ENCODE peak calls at places on chromosomes 16 and 17, in eight cellular contexts. W, X, F, B, S, D, P and T are unnamed samples.

GRCh38 chr17:49984283-49984682 is 10.7 kb downstream of the DLX3 start:
- DNase-seq in B (no peak), S (no peak), F (no peak), W (no peak), D (no peak), P (no peak), X (no peak), T (no peak)

GRCh38 chr16:57098188-57098841 is 5.9 kb downstream of the CPNE2 start:
- DNase-seq in F (no peak), S (no peak), B (no peak), W (no peak), P (no peak), D (no peak), X (no peak), T (no peak)

GRCh38 chr17:74890554-74890953 is 2.9 kb downstream of the FADS6 start:
- DNase-seq in P (no peak), B (no peak), D (no peak), W (no peak), X (no peak), F (no peak), S (no peak), T (no peak)

GRCh38 chr16:27193300-27193990 is 9.9 kb upstream of the KDM8 start:
- DNase-seq in B (no peak), S (no peak), W (no peak), X (no peak), F (no peak), P (no peak), D (no peak), T (no peak)

GRCh38 chr17:2631211-2631610 is 37.8 kb downstream of the PAFAH1B1 start:
- DNase-seq in W (no peak), S (no peak), D (no peak), F (no peak), P (no peak), B (no peak), X (no peak), T (no peak)

GRCh38 chr17:20156196-20157077 is 147.3 kb downstream of the SPECC1 start:
- DNase-seq in F (peak), P (no peak), W (peak), X (no peak), D (peak), B (peak), S (peak), T (peak)

GRCh38 chr16:63447121-63447520 is 1410.9 kb upstream of the CDH8 start:
- DNase-seq in F (no peak), P (no peak), S (no peak), X (no peak), D (no peak), B (no peak), W (no peak), T (no peak)

GRCh38 chr17:1142503-1143095 is 37.2 kb downstream of the ABR start:
- DNase-seq in P (no peak), W (no peak), S (no peak), X (no peak), B (no peak), D (no peak), F (no peak), T (no peak)

GRCh38 chr17:78442648-78443128 is 64.2 kb downstream of the PGS1 start:
- DNase-seq in W (peak), P (peak), D (peak), F (peak), X (peak), B (peak), S (no peak), T (no peak)

GRCh38 chr17:81403671-81404534 is 8.6 kb downstream of the BAHCC1 start:
- DNase-seq in B (no peak), X (no peak), D (no peak), P (no peak), F (no peak), S (no peak), W (no peak), T (no peak)

GRCh38 chr16:23334950-23335349 is 32.8 kb downstream of the SCNN1B start:
- DNase-seq in S (no peak), B (no peak), F (no peak), X (no peak), D (no peak), W (no peak), P (no peak), T (no peak)

GRCh38 chr17:46010597-46011186 is 11.6 kb downstream of the STH start:
- DNase-seq in P (no peak), D (no peak), B (no peak), X (no peak), S (peak), W (no peak), F (no peak), T (no peak)

GRCh38 chr17:31548709-31549108 is 157.2 kb downstream of the RAB11FIP4 start:
- DNase-seq in P (no peak), B (no peak), W (no peak), S (peak), D (no peak), F (no peak), X (no peak), T (peak)

GRCh38 chr16:87895641-87896141 is 26.4 kb upstream of the SLC7A5 start:
- DNase-seq in W (no peak), S (no peak), B (no peak), X (no peak), D (peak), F (peak), P (no peak), T (no peak)

GRCh38 chr17:31366088-31366487 is 25.4 kb upstream of the RAB11FIP4 start:
- DNase-seq in B (no peak), F (no peak), P (no peak), S (no peak), X (no peak), D (no peak), W (no peak), T (no peak)

GRCh38 chr16:60142991-60143705 is 1409.0 kb upstream of the GOT2 start:
- DNase-seq in W (no peak), P (no peak), F (no peak), D (no peak), X (no peak), B (no peak), S (no peak), T (no peak)

GRCh38 chr17:28142355-28142754 is 99.9 kb downstream of the NLK start:
- DNase-seq in B (no peak), P (no peak), W (no peak), S (no peak), D (no peak), X (no peak), F (no peak), T (no peak)

GRCh38 chr16:75017670-75018525 is 19.1 kb downstream of the ZNRF1 start:
- DNase-seq in X (no peak), D (no peak), W (no peak), S (no peak), F (no peak), B (no peak), P (no peak), T (no peak)

GRCh38 chr16:23452221-23452571 is 793 bp downstream of the COG7 start:
- DNase-seq in S (no peak), B (no peak), X (no peak), F (no peak), W (no peak), D (no peak), P (no peak), T (peak)

GRCh38 chr17:7393613-7394451 is 493 bp downstream of the PLSCR3 start:
- DNase-seq in D (no peak), S (peak), X (no peak), W (no peak), F (peak), P (no peak), B (no peak), T (peak)

GRCh38 chr17:34566201-34566600 is 13.2 kb upstream of the TMEM132E start:
- DNase-seq in F (no peak), B (no peak), X (no peak), P (no peak), D (no peak), S (no peak), W (no peak), T (no peak)

GRCh38 chr17:51045616-51046526 is 74.8 kb downstream of the SPAG9 start:
- DNase-seq in D (no peak), P (no peak), B (no peak), S (no peak), W (no peak), X (no peak), F (no peak), T (no peak)

GRCh38 chr17:77304051-77304745 is 163.4 kb downstream of the SEC14L1 start:
- DNase-seq in F (no peak), P (no peak), W (no peak), B (no peak), S (no peak), X (no peak), D (no peak), T (no peak)

GRCh38 chr17:77304746-77305473 is 164.1 kb downstream of the SEC14L1 start:
- DNase-seq in D (no peak), P (no peak), X (no peak), S (no peak), F (peak), B (no peak), W (no peak), T (no peak)

GRCh38 chr17:77301694-77302087 is 160.9 kb downstream of the SEC14L1 start:
- DNase-seq in S (no peak), F (no peak), X (no peak), D (no peak), W (no peak), B (no peak), P (no peak), T (no peak)

GRCh38 chr17:77303620-77304019 is 162.9 kb downstream of the SEC14L1 start:
- DNase-seq in X (no peak), S (no peak), F (no peak), D (peak), W (no peak), B (no peak), P (no peak), T (no peak)

DNA sequence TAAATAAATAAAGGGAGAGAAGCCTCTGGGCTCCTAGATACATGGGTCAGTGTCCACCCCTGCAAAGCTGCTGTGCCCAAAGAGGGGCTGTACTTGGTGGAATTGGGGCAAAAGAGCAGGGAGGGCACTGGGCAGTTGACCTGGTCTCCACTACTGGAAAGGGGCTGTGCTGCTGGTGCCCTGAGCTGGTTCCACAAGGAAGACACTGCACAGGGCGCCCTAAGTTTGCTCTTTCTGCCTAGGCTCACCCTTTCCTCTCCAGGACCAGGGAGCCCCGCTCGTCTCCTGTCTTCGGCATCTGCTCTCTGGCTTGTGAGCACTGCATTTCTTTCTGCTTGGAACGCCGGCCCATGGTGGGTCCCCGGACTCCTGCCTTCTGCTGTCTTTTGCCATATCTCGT is 161.9 kb downstream of the SEC14L1 start:
- DNase-seq in S (no peak), P (no peak), W (no peak), B (no peak), D (no peak), X (no peak), F (no peak), T (no peak)
- TF ChIP-seq POLR2A in S (no peak), P (no peak), W (no peak), B (no peak), D (no peak), X (no peak), F (no peak), T (no peak)

GRCh38 chr16:31074073-31074813 is at the start of the genes ZNF646 and ZNF668:
- DNase-seq in F (peak), B (peak), W (peak), D (peak), S (peak), P (peak), X (peak), T (peak)

GRCh38 chr16:31074814-31075183 is 577 bp downstream of the ZNF646 start:
- DNase-seq in W (no peak), F (no peak), B (no peak), P (no peak), D (peak), X (no peak), S (no peak), T (no peak)

GRCh38 chr16:31072540-31073072 is 1.4 kb downstream of the ZNF668 start:
- DNase-seq in B (no peak), P (no peak), F (no peak), W (peak), D (peak), X (no peak), S (peak), T (peak)

GRCh38 chr16:31073073-31073822 is 792 bp downstream of the ZNF668 start:
- DNase-seq in D (peak), S (peak), P (peak), B (peak), W (peak), X (peak), F (peak), T (peak)

DNA sequence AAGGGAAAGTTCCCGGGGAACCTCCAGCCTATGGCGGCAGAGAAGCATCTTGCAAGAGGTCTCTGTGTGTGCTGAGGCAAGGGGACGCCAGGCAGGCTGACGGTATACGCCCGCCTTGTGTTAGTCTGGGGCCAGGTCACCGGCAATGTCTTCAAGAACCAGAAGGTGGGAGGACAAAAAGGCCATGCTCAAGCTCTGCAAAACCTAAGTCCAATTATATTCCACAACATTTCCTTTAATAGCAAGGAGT is 292 bp downstream of the ZNF668 start:
- DNase-seq in F (no peak), W (no peak), P (no peak), S (no peak), D (no peak), X (no peak), B (no peak), T (no peak)
- TF ChIP-seq POLR2A in F (no peak), W (no peak), P (no peak), S (no peak), D (no peak), X (no peak), B (no peak), T (no peak)

GRCh38 chr17:80101160-80101945 is at the start of gene GAA:
- DNase-seq in S (peak), D (peak), X (no peak), W (peak), B (peak), P (peak), F (peak), T (peak)
- TF ChIP-seq POLR2A in S (peak), D (peak), X (no peak), W (peak), B (no peak), P (peak), F (peak), T (peak)

DNA sequence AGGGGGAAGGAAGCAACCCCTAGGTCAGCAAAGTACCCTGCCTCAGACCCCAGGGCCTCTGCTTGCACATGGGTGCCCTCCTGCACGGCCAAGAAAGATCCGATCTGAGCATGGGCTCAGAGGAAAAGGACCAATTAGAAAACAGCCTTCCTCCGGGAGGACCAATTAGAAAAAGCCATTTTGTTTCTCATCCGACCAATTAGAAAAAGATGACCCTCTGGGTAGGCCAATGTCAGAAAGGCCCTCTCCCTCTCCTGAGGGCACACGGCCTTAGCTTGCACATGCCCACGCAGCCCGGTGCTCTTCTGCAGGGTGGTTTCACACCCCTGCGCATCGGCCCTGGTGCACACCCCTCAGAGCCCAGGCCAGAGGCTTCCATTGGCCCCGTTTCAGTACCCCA is 5.1 kb upstream of the CISD3 start:
- DNase-seq in W (no peak), S (no peak), P (no peak), B (no peak), F (no peak), D (no peak), X (no peak), T (no peak)
- TF ChIP-seq POLR2A in W (no peak), S (no peak), P (no peak), B (no peak), F (no peak), D (no peak), X (no peak), T (no peak)

DNA sequence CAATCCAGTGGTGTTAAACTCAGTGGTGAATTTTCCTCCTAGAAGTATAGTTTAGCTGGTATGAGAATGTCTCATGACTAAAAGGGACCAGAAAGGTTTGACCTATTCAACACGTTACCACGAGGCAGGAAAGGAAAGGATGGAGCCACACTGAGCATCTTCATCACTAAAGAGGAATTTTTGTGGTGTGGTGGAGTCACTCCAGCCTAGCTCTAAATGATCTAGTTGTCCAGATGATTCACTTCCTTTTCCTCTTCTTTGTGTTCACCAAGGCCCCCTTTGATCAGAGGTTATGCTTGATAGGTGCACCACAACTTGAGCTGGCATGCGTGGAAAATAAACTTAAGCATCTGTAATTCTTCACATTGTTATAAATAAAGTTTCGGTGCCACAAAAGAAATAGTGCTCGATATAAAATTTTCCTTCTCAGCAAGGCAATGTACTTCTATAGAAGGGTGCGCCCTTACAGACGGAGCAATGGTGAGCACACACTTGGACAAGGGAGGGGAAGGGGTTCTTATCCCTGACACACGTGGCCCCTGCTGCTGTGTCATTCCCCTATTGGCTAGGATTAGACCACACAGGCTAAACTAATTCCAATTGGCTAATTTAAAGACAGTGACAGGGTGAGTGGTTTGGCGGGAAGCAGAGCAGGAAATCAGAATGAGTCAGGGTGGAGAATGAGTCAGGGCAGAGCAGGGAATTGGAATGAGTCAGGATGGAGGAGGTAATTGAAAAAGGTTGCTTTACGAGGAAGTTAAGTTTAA is 254.6 kb downstream of the HS3ST3A1 start:
- DNase-seq in D (peak), P (no peak), B (no peak), X (no peak), F (no peak), W (no peak), S (peak), T (no peak)
- TF ChIP-seq POLR2A in D (peak), P (no peak), B (no peak), X (no peak), F (no peak), W (no peak), S (no peak), T (no peak)

GRCh38 chr17:4947411-4948165 is 742 bp downstream of the PFN1 start:
- DNase-seq in P (peak), B (peak), X (no peak), D (peak), W (peak), F (peak), S (peak), T (peak)
- TF ChIP-seq POLR2A in P (no peak), B (no peak), X (no peak), D (no peak), W (no peak), F (no peak), S (no peak), T (no peak)

DNA sequence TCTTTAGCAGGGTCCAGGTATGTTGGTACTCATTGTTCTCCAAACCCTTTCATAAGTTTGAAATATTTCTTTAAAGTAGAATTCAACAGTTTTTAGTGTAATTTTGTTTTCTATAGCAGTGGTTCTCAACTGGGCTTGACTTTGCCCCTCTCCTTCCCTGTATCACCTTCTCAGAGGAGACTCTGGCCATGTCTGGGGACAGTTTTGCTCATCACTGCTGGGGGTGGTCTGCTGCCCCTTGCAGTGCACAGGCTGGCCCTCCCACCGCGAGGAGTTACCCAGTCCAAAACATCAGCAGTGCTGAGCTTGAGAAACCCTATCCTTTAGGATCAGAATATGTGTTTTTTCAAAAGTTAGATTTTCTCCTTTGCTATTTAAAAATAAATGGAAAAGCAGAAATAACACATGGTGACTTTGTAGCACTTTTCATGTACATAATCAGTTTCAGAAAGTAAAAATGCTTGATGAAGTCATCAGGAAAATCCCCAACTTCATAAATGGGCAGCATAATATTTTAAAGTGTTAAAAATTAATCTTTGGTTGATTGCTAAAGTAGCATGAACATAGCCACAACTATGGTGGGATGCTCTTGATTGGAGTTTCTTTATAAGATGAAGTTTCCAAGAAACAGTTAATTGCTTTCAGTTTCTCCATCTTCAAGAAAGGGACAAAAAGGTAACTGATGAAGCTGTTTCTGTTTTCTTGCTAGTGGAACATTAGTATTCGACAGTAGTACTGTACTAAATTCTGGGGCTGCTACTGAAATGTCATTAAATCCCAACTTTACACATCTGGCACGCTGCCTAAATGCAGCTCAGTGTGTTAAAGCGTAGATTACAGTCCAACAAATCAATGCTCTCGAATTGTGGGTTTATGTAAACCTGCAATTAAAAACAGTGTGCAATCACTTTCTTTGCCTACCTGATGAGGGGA is 70.3 kb downstream of the NETO2 start:
- DNase-seq in P (no peak), B (no peak), F (no peak), W (no peak), S (no peak), X (no peak), D (no peak), T (no peak)
- TF ChIP-seq POLR2A in P (no peak), B (no peak), F (no peak), W (no peak), S (no peak), X (no peak), D (no peak), T (no peak)